ENCODE peak calls at places on chromosomes 1 and 21, in four cellular contexts. S, N, Z and C are unnamed samples.

GRCh38 chr1:93977546-93977945 is 68.3 kb upstream of the GCLM start:
- DNase-seq in S (no peak), Z (peak; percentile 43), N (no peak), C (no peak)

GRCh38 chr1:6888870-6889269 is 103.6 kb downstream of the CAMTA1 start:
- DNase-seq in N (no peak), Z (no peak), S (no peak), C (no peak)

GRCh38 chr1:25657121-25657521 is 40.5 kb downstream of the MAN1C1 start:
- DNase-seq in N (no peak), S (peak; percentile 43), Z (no peak), C (no peak)

GRCh38 chr1:16396591-16396990 is 29.5 kb downstream of the SZRD1 start:
- DNase-seq in Z (peak; percentile 67), N (no peak), S (no peak), C (peak; percentile 90)

GRCh38 chr1:24540051-24540905 is 15.6 kb upstream of the NCMAP start:
- DNase-seq in Z (no peak), S (no peak), N (no peak), C (no peak)

GRCh38 chr1:32933742-32934322 is 30.8 kb downstream of the RNF19B start:
- DNase-seq in S (no peak), Z (peak; percentile 94), N (no peak), C (peak; percentile 23)

GRCh38 chr1:10856253-10856683 is 59.8 kb upstream of the CASZ1 start:
- DNase-seq in Z (no peak), S (no peak), N (no peak), C (no peak)

GRCh38 chr1:10549919-10550656 is 75.3 kb downstream of the PEX14 start:
- DNase-seq in Z (no peak), S (no peak), N (no peak), C (no peak)

GRCh38 chr1:232057896-232058274 is 431.3 kb downstream of the DISC1 start:
- DNase-seq in Z (no peak), S (no peak), N (no peak), C (no peak)

GRCh38 chr1:155166373-155167165 is 6.5 kb downstream of the KRTCAP2 start:
- DNase-seq in N (no peak), Z (no peak), S (peak; percentile 65), C (no peak)

GRCh38 chr1:56424744-56425493 is 154.4 kb downstream of the PLPP3 start:
- DNase-seq in S (peak; percentile 90), N (no peak), Z (peak; percentile 96), C (peak; percentile 74)

GRCh38 chr21:36059823-36060158 is 535 bp downstream of the SETD4 start:
- DNase-seq in N (no peak), Z (no peak), S (no peak), C (no peak)